ENCODE peak calls at places on chromosomes 13 and 19, in eight cellular contexts. C, J, L, K, G, A, T and M are unnamed samples.

GRCh38 chr13:95641961-95642621 is 2.4 kb downstream of the DZIP1 start:
- DNase-seq in C (peak), K (no peak), A (no peak), G (no peak), L (peak), T (peak), J (peak), M (peak)

GRCh38 chr19:1574763-1575162 is 6.6 kb upstream of the MEX3D start:
- DNase-seq in T (no peak), C (no peak), J (no peak), G (no peak), L (no peak), K (no peak), A (no peak), M (no peak)

GRCh38 chr19:11332822-11333221 is 6.6 kb downstream of the RAB3D start:
- DNase-seq in L (no peak), C (no peak), K (no peak), A (no peak), J (no peak), G (no peak), T (no peak), M (no peak)

GRCh38 chr19:7870571-7871279 is 3.5 kb downstream of the PRR36 start:
- DNase-seq in K (peak), J (peak), C (peak), G (no peak), A (peak), T (no peak), L (peak), M (no peak)

GRCh38 chr19:6610934-6611370 is 20.0 kb upstream of the CD70 start:
- DNase-seq in G (no peak), T (peak), C (no peak), A (no peak), K (no peak), L (peak), J (no peak), M (peak)

GRCh38 chr13:85508683-85509329 is 290.4 kb downstream of the SLITRK6 start:
- DNase-seq in T (peak), L (peak), K (no peak), G (no peak), C (no peak), J (no peak), A (no peak), M (no peak)

GRCh38 chr13:62060570-62060969 is 644.9 kb upstream of the PCDH20 start:
- DNase-seq in T (no peak), K (no peak), J (no peak), G (no peak), A (no peak), L (no peak), C (no peak), M (no peak)

GRCh38 chr13:110430391-110431338 is 123.6 kb downstream of the COL4A2 start:
- DNase-seq in C (no peak), K (no peak), L (no peak), A (no peak), G (no peak), T (no peak), J (no peak), M (no peak)

GRCh38 chr19:1098177-1099051 is 3.2 kb upstream of the POLR2E start:
- DNase-seq in L (peak), T (no peak), G (no peak), A (no peak), K (no peak), C (no peak), J (no peak), M (no peak)

GRCh38 chr19:40811478-40812341 is 12.7 kb downstream of the EGLN2 start:
- DNase-seq in L (no peak), K (no peak), T (no peak), A (peak), C (no peak), J (peak), G (no peak), M (no peak)

GRCh38 chr13:113922412-113923118 is 51.3 kb downstream of the C13orf46 start:
- DNase-seq in C (no peak), A (no peak), K (no peak), G (no peak), L (peak), J (no peak), T (no peak), M (no peak)

GRCh38 chr19:16330811-16331690 is 6.4 kb downstream of the KLF2 start:
- DNase-seq in C (peak), T (no peak), G (no peak), K (no peak), J (no peak), L (no peak), A (peak), M (no peak)

GRCh38 chr13:79870123-79870522 is 389.2 kb downstream of the NDFIP2 start:
- DNase-seq in A (no peak), G (no peak), K (no peak), L (peak), T (no peak), J (no peak), C (no peak), M (no peak)

GRCh38 chr13:40148103-40148502 is 492.6 kb downstream of the COG6 start:
- DNase-seq in A (no peak), T (no peak), C (peak), G (no peak), K (no peak), J (no peak), L (no peak), M (no peak)

GRCh38 chr19:6065685-6066365 is 44.5 kb downstream of the RFX2 start:
- DNase-seq in T (peak), G (no peak), A (peak), C (peak), K (no peak), L (no peak), J (no peak), M (peak)

GRCh38 chr19:53977991-53978731 is 13.3 kb upstream of the CACNG6 start:
- DNase-seq in J (peak), C (peak), K (no peak), L (peak), T (peak), G (no peak), A (peak), M (peak)

GRCh38 chr13:27182844-27183497 is 11.4 kb upstream of the USP12 start:
- DNase-seq in L (peak), K (no peak), C (no peak), J (no peak), T (peak), A (no peak), G (no peak), M (peak)

GRCh38 chr13:36062249-36062648 is 68.9 kb downstream of the DCLK1 start:
- DNase-seq in J (no peak), K (no peak), G (no peak), A (no peak), L (no peak), T (no peak), C (no peak), M (no peak)

GRCh38 chr13:40172878-40173277 is 493.6 kb downstream of the FOXO1 start:
- DNase-seq in L (no peak), T (no peak), A (no peak), J (no peak), G (peak), C (no peak), K (no peak), M (no peak)